ENCODE peak calls at places on chromosomes 2 and 18, in seven cellular contexts. P is GM12892, F is Caki2, O is AG09319, U is AG09309, S is Peyer's patch, C is NCI-H1417. H is an unnamed sample.

GRCh38 chr2:46315103-46315890 is 18.1 kb downstream of the EPAS1 start:
- DNase-seq in S (peak; percentile 95), C (no peak), F (peak; percentile 74), P (no peak), O (peak; percentile 75), U (peak; percentile 87), H (peak; percentile 84)

GRCh38 chr2:190835303-190835930 is 45.2 kb upstream of the GLS start:
- DNase-seq in C (no peak), U (no peak), S (no peak), P (no peak), O (no peak), F (peak; percentile 32), H (no peak)

GRCh38 chr2:67792796-67793195 is 270.0 kb downstream of the C1D start:
- DNase-seq in S (no peak), P (no peak), F (no peak), U (no peak), O (no peak), C (no peak), H (no peak)

GRCh38 chr2:28709101-28709500 is 42.5 kb upstream of the PPP1CB start:
- DNase-seq in F (no peak), S (peak; percentile 48), P (no peak), C (peak; percentile 34), U (no peak), O (no peak), H (no peak)

GRCh38 chr18:58064406-58064998 is 20.5 kb downstream of the NEDD4L start:
- DNase-seq in C (no peak), U (no peak), F (no peak), S (no peak), P (no peak), O (no peak), H (no peak)

GRCh38 chr2:205579335-205579734 is 103.0 kb upstream of the NRP2 start:
- DNase-seq in P (no peak), F (no peak), O (no peak), S (no peak), U (no peak), C (no peak), H (no peak)

GRCh38 chr2:240836781-240837467 is 16.9 kb upstream of the KIF1A start:
- DNase-seq in F (no peak), O (no peak), S (no peak), C (no peak), U (peak; percentile 8), P (no peak), H (peak; percentile 62)

GRCh38 chr2:3641841-3642421 is 16.1 kb upstream of the ALLC start:
- DNase-seq in S (peak; percentile 34), F (no peak), P (no peak), O (no peak), C (no peak), U (no peak), H (peak; percentile 35)

GRCh38 chr2:27315122-27315521 is 6.9 kb upstream of the UCN start:
- DNase-seq in O (no peak), P (no peak), F (no peak), C (no peak), U (no peak), S (no peak), H (no peak)

GRCh38 chr2:128421286-128421685 is 102.6 kb upstream of the HS6ST1 start:
- DNase-seq in S (no peak), C (no peak), O (no peak), F (no peak), P (no peak), U (no peak), H (peak; percentile 21)

GRCh38 chr18:73245345-73245744 is 377.6 kb upstream of the NETO1 start:
- DNase-seq in U (no peak), O (no peak), P (no peak), S (no peak), F (no peak), C (no peak), H (no peak)

GRCh38 chr2:144128104-144128746 is 391.7 kb downstream of the ZEB2 start:
- DNase-seq in O (no peak), U (no peak), F (no peak), S (no peak), P (no peak), C (no peak), H (no peak)

GRCh38 chr2:111236027-111236426 is 115.3 kb downstream of the BCL2L11 start:
- DNase-seq in O (no peak), P (no peak), U (no peak), S (no peak), C (no peak), F (no peak), H (no peak)

GRCh38 chr2:173828189-173829157 is 136.7 kb downstream of the SP3 start:
- DNase-seq in U (no peak), F (no peak), S (no peak), C (no peak), P (no peak), O (no peak), H (no peak)

GRCh38 chr2:95389256-95390119 is 13.0 kb upstream of the FAHD2A start:
- DNase-seq in O (no peak), C (peak; percentile 20), P (peak; percentile 78), S (peak; percentile 88), F (no peak), U (peak; percentile 5), H (peak; percentile 79)

GRCh38 chr2:120384486-120385354 is 38.8 kb downstream of the INHBB start:
- DNase-seq in P (no peak), C (no peak), S (no peak), O (no peak), U (no peak), F (no peak), H (no peak)

GRCh38 chr2:62216616-62217015 is 20.7 kb downstream of the B3GNT2 start:
- DNase-seq in C (no peak), U (peak; percentile 92), F (no peak), O (peak; percentile 63), P (no peak), S (peak; percentile 61), H (peak; percentile 64)

GRCh38 chr2:230640540-230641011 is 72.1 kb upstream of the CAB39 start:
- DNase-seq in P (no peak), O (no peak), S (no peak), C (no peak), U (peak; percentile 54), F (no peak), H (no peak)

GRCh38 chr2:240355001-240355891 is 80.2 kb upstream of the GPC1 start:
- DNase-seq in F (no peak), U (no peak), P (no peak), O (no peak), S (no peak), C (no peak), H (peak; percentile 44)

GRCh38 chr2:190696792-190697398 is 48.0 kb downstream of the NAB1 start:
- DNase-seq in F (peak; percentile 33), U (no peak), P (no peak), C (no peak), O (no peak), S (no peak), H (no peak)

GRCh38 chr2:32946314-32947075 is at the start of gene LTBP1:
- DNase-seq in S (peak; percentile 81), P (peak; percentile 60), C (peak; percentile 74), F (peak; percentile 61), O (no peak), U (no peak), H (peak; percentile 78)

GRCh38 chr2:170148161-170148560 is 29.8 kb upstream of the MYO3B start:
- DNase-seq in O (no peak), U (no peak), S (no peak), C (no peak), P (no peak), F (no peak), H (no peak)

GRCh38 chr2:46014911-46015654 is 282.1 kb upstream of the EPAS1 start:
- DNase-seq in U (no peak), S (no peak), O (no peak), F (no peak), P (no peak), C (no peak), H (no peak)

GRCh38 chr2:224971214-224971613 is 71.1 kb downstream of the DOCK10 start:
- DNase-seq in O (no peak), F (peak; percentile 2), P (no peak), S (peak; percentile 91), C (peak; percentile 64), U (no peak), H (no peak)

GRCh38 chr18:2898131-2898640 is 51.4 kb downstream of the EMILIN2 start:
- DNase-seq in P (no peak), S (no peak), C (no peak), U (no peak), F (peak; percentile 21), O (no peak), H (no peak)

GRCh38 chr2:10362898-10363195 is 60.1 kb downstream of the HPCAL1 start:
- DNase-seq in O (no peak), U (no peak), P (no peak), C (no peak), S (no peak), F (no peak), H (no peak)

GRCh38 chr2:144329472-144329871 is 190.4 kb downstream of the ZEB2 start:
- DNase-seq in P (no peak), C (no peak), S (no peak), O (no peak), U (no peak), F (no peak), H (no peak)

GRCh38 chr2:134104754-134105153 is 149.1 kb upstream of the MGAT5 start:
- DNase-seq in U (no peak), O (no peak), S (no peak), P (no peak), C (no peak), F (no peak), H (no peak)

GRCh38 chr2:230908094-230908594 is 16.9 kb downstream of the GPR55 start:
- DNase-seq in S (peak; percentile 35), C (no peak), O (no peak), U (no peak), F (no peak), P (no peak), H (peak; percentile 41)

GRCh38 chr18:56615738-56616520 is 22.5 kb downstream of the TXNL1 start:
- DNase-seq in F (no peak), C (no peak), P (no peak), U (no peak), S (no peak), O (no peak), H (no peak)

GRCh38 chr2:159608723-159609308 is 7.5 kb downstream of the BAZ2B start:
- DNase-seq in P (no peak), O (no peak), C (no peak), U (no peak), F (no peak), S (no peak), H (no peak)

GRCh38 chr2:61470122-61470951 is 550 bp downstream of the USP34 start:
- DNase-seq in S (peak; percentile 94), P (peak; percentile 61), O (no peak), C (peak; percentile 91), U (no peak), F (peak; percentile 82), H (peak; percentile 93)

GRCh38 chr2:189217546-189217945 is 38.0 kb upstream of the COL5A2 start:
- DNase-seq in F (no peak), P (no peak), U (peak; percentile 48), O (no peak), C (no peak), S (no peak), H (no peak)

GRCh38 chr2:127637725-127638252 is 8.2 kb upstream of the GPR17 start:
- DNase-seq in P (no peak), O (peak; percentile 35), S (no peak), F (peak; percentile 14), U (no peak), C (no peak), H (no peak)